ENCODE peak calls at places on chromosomes 2 and 18, in five cellular contexts. One of them, this sample, is unnamed.

GRCh38 chr18:48605408-48605845 is 66.6 kb downstream of the CTIF start:
- DNase-seq in PC-9: peak
- DNase-seq in GM12878: peak
- DNase-seq in keratinocyte: no peak
- DNase-seq in neural progenitor cell: peak
- DNase-seq in this sample: peak

GRCh38 chr2:42858140-42859005 is 66.0 kb upstream of the HAAO start:
- DNase-seq in PC-9: no peak
- DNase-seq in neural progenitor cell: peak
- DNase-seq in keratinocyte: no peak
- DNase-seq in GM12878: no peak
- DNase-seq in this sample: no peak

GRCh38 chr2:239720411-239721365 is 304.5 kb downstream of the NDUFA10 start:
- DNase-seq in neural progenitor cell: no peak
- DNase-seq in PC-9: no peak
- DNase-seq in keratinocyte: no peak
- DNase-seq in GM12878: no peak
- DNase-seq in this sample: no peak

GRCh38 chr2:239814917-239815637 is 210.1 kb downstream of the NDUFA10 start:
- DNase-seq in GM12878: no peak
- DNase-seq in PC-9: no peak
- DNase-seq in neural progenitor cell: no peak
- DNase-seq in keratinocyte: no peak
- DNase-seq in this sample: no peak

GRCh38 chr2:64626963-64627760 is 26.6 kb downstream of the SERTAD2 start:
- DNase-seq in PC-9: no peak
- DNase-seq in neural progenitor cell: peak
- DNase-seq in keratinocyte: no peak
- DNase-seq in GM12878: no peak
- DNase-seq in this sample: peak

GRCh38 chr2:164933751-164934189 is 21.6 kb downstream of the SLC38A11 start:
- DNase-seq in neural progenitor cell: no peak
- DNase-seq in PC-9: no peak
- DNase-seq in keratinocyte: no peak
- DNase-seq in GM12878: no peak
- DNase-seq in this sample: no peak

GRCh38 chr18:58186258-58186948 is 142.4 kb downstream of the NEDD4L start:
- DNase-seq in keratinocyte: peak
- DNase-seq in neural progenitor cell: no peak
- DNase-seq in GM12878: no peak
- DNase-seq in PC-9: peak
- DNase-seq in this sample: peak

GRCh38 chr2:234178309-234179030 is 128.0 kb downstream of the SPP2 start:
- DNase-seq in GM12878: no peak
- DNase-seq in keratinocyte: no peak
- DNase-seq in neural progenitor cell: peak
- DNase-seq in PC-9: peak
- DNase-seq in this sample: peak

GRCh38 chr2:84906108-84906899 is 848 bp downstream of the TMSB10 start:
- DNase-seq in GM12878: no peak
- DNase-seq in neural progenitor cell: peak
- DNase-seq in PC-9: no peak
- DNase-seq in keratinocyte: no peak
- DNase-seq in this sample: peak

GRCh38 chr2:213253162-213253561 is 31.1 kb upstream of the SPAG16 start:
- DNase-seq in GM12878: no peak
- DNase-seq in neural progenitor cell: no peak
- DNase-seq in keratinocyte: no peak
- DNase-seq in PC-9: no peak
- DNase-seq in this sample: no peak

GRCh38 chr2:97678217-97678762 is 8.8 kb downstream of the C2orf92 start:
- DNase-seq in GM12878: no peak
- DNase-seq in neural progenitor cell: no peak
- DNase-seq in PC-9: no peak
- DNase-seq in keratinocyte: no peak
- DNase-seq in this sample: no peak

GRCh38 chr18:25962176-25962575 is 128.2 kb downstream of the SS18 start:
- DNase-seq in GM12878: no peak
- DNase-seq in PC-9: no peak
- DNase-seq in neural progenitor cell: no peak
- DNase-seq in keratinocyte: no peak
- DNase-seq in this sample: no peak

GRCh38 chr2:236209535-236209934 is 41.3 kb upstream of the GBX2 start:
- DNase-seq in GM12878: no peak
- DNase-seq in keratinocyte: no peak
- DNase-seq in PC-9: no peak
- DNase-seq in neural progenitor cell: peak
- DNase-seq in this sample: peak

GRCh38 chr18:45103319-45104070 is 422.8 kb downstream of the SETBP1 start:
- DNase-seq in keratinocyte: no peak
- DNase-seq in PC-9: no peak
- DNase-seq in neural progenitor cell: no peak
- DNase-seq in GM12878: peak
- DNase-seq in this sample: no peak

GRCh38 chr18:35267161-35267651 is 22.8 kb downstream of the ZSCAN30 start:
- DNase-seq in keratinocyte: no peak
- DNase-seq in GM12878: no peak
- DNase-seq in PC-9: no peak
- DNase-seq in neural progenitor cell: peak
- DNase-seq in this sample: peak

GRCh38 chr2:224103603-224104002 is 64.5 kb upstream of the SERPINE2 start:
- DNase-seq in PC-9: no peak
- DNase-seq in GM12878: no peak
- DNase-seq in neural progenitor cell: no peak
- DNase-seq in keratinocyte: no peak
- DNase-seq in this sample: no peak

GRCh38 chr2:144834954-144835633 is 315.2 kb upstream of the ZEB2 start:
- DNase-seq in keratinocyte: no peak
- DNase-seq in PC-9: no peak
- DNase-seq in neural progenitor cell: no peak
- DNase-seq in GM12878: no peak
- DNase-seq in this sample: peak

GRCh38 chr2:73266061-73266891 is 18.0 kb downstream of the FBXO41 start:
- DNase-seq in PC-9: no peak
- DNase-seq in keratinocyte: no peak
- DNase-seq in neural progenitor cell: no peak
- DNase-seq in GM12878: no peak
- DNase-seq in this sample: no peak

GRCh38 chr2:65120990-65121693 is 8.8 kb downstream of the RAB1A start:
- DNase-seq in PC-9: no peak
- DNase-seq in neural progenitor cell: no peak
- DNase-seq in GM12878: no peak
- DNase-seq in keratinocyte: no peak
- DNase-seq in this sample: no peak

GRCh38 chr2:226151157-226151556 is 648.5 kb downstream of the IRS1 start:
- DNase-seq in neural progenitor cell: no peak
- DNase-seq in keratinocyte: no peak
- DNase-seq in PC-9: no peak
- DNase-seq in GM12878: no peak
- DNase-seq in this sample: no peak

GRCh38 chr2:51441786-51442185 is 409.9 kb upstream of the NRXN1 start:
- DNase-seq in GM12878: no peak
- DNase-seq in PC-9: no peak
- DNase-seq in keratinocyte: no peak
- DNase-seq in neural progenitor cell: no peak
- DNase-seq in this sample: peak

GRCh38 chr2:178306351-178307073 is 112.2 kb downstream of the OSBPL6 start:
- DNase-seq in PC-9: peak
- DNase-seq in neural progenitor cell: peak
- DNase-seq in keratinocyte: no peak
- DNase-seq in GM12878: peak
- DNase-seq in this sample: peak

GRCh38 chr2:230068658-230069080 is at the start of gene SLC16A14:
- DNase-seq in keratinocyte: no peak
- DNase-seq in PC-9: peak
- DNase-seq in GM12878: peak
- DNase-seq in neural progenitor cell: peak
- DNase-seq in this sample: peak

GRCh38 chr2:230069418-230069817 is 694 bp upstream of the SLC16A14 start:
- DNase-seq in GM12878: no peak
- DNase-seq in PC-9: no peak
- DNase-seq in keratinocyte: no peak
- DNase-seq in neural progenitor cell: no peak
- DNase-seq in this sample: no peak

GRCh38 chr2:230071421-230071820 is 2.7 kb upstream of the SLC16A14 start:
- DNase-seq in PC-9: no peak
- DNase-seq in GM12878: no peak
- DNase-seq in keratinocyte: no peak
- DNase-seq in neural progenitor cell: no peak
- DNase-seq in this sample: no peak

GRCh38 chr2:230067990-230068657 is 600 bp downstream of the SLC16A14 start:
- DNase-seq in neural progenitor cell: peak
- DNase-seq in keratinocyte: no peak
- DNase-seq in PC-9: peak
- DNase-seq in GM12878: no peak
- DNase-seq in this sample: peak
- TF ChIP-seq EZH2 in neural progenitor cell: peak
- TF ChIP-seq EZH2 in keratinocyte: peak
- TF ChIP-seq EZH2 in PC-9: no peak
- TF ChIP-seq EZH2 in GM12878: no peak
- TF ChIP-seq EZH2 in this sample: peak

GRCh38 chr2:232523682-232524597 is 2.0 kb upstream of the CHRND start:
- DNase-seq in PC-9: peak
- DNase-seq in keratinocyte: no peak
- DNase-seq in GM12878: no peak
- DNase-seq in neural progenitor cell: peak
- DNase-seq in this sample: peak
- TF ChIP-seq EZH2 in PC-9: no peak
- TF ChIP-seq EZH2 in keratinocyte: peak
- TF ChIP-seq EZH2 in GM12878: no peak
- TF ChIP-seq EZH2 in neural progenitor cell: peak
- TF ChIP-seq EZH2 in this sample: peak

GRCh38 chr2:27072950-27073349 is 1.5 kb upstream of the OST4 start:
- DNase-seq in keratinocyte: no peak
- DNase-seq in GM12878: no peak
- DNase-seq in neural progenitor cell: no peak
- DNase-seq in PC-9: no peak
- DNase-seq in this sample: no peak
- TF ChIP-seq EZH2 in keratinocyte: no peak
- TF ChIP-seq EZH2 in GM12878: no peak
- TF ChIP-seq EZH2 in neural progenitor cell: no peak
- TF ChIP-seq EZH2 in PC-9: no peak
- TF ChIP-seq EZH2 in this sample: no peak

GRCh38 chr18:23702606-23703005 is 13.4 kb downstream of the LAMA3 start:
- DNase-seq in PC-9: no peak
- DNase-seq in keratinocyte: no peak
- DNase-seq in GM12878: no peak
- DNase-seq in neural progenitor cell: no peak
- DNase-seq in this sample: no peak
- TF ChIP-seq EZH2 in PC-9: no peak
- TF ChIP-seq EZH2 in keratinocyte: no peak
- TF ChIP-seq EZH2 in GM12878: no peak
- TF ChIP-seq EZH2 in neural progenitor cell: no peak
- TF ChIP-seq EZH2 in this sample: no peak

GRCh38 chr18:2856499-2856898 is 9.7 kb downstream of the EMILIN2 start:
- DNase-seq in keratinocyte: no peak
- DNase-seq in GM12878: no peak
- DNase-seq in neural progenitor cell: no peak
- DNase-seq in PC-9: no peak
- DNase-seq in this sample: no peak
- TF ChIP-seq EZH2 in keratinocyte: no peak
- TF ChIP-seq EZH2 in GM12878: no peak
- TF ChIP-seq EZH2 in neural progenitor cell: no peak
- TF ChIP-seq EZH2 in PC-9: no peak
- TF ChIP-seq EZH2 in this sample: no peak